ENCODE peak calls at places on chromosomes 1 and 21, in ten cellular contexts. One of them, this sample, is unnamed.

GRCh38 chr1:218425647-218426342 is 80.7 kb downstream of the TGFB2 start:
- DNase-seq in fibroblast of the aortic adventitia: peak
- DNase-seq in psoas muscle: no peak
- DNase-seq in fibroblast of mammary gland: peak
- DNase-seq in HFFc6: peak
- DNase-seq in ovary: no peak
- DNase-seq in AG09309: peak
- DNase-seq in fibroblast of villous mesenchyme: peak
- DNase-seq in GM20000: no peak
- DNase-seq in pancreas: no peak
- DNase-seq in this sample: no peak

GRCh38 chr1:197614916-197615692 is 160.2 kb downstream of the DENND1B start:
- DNase-seq in fibroblast of mammary gland: peak
- DNase-seq in ovary: no peak
- DNase-seq in fibroblast of the aortic adventitia: peak
- DNase-seq in HFFc6: peak
- DNase-seq in GM20000: no peak
- DNase-seq in fibroblast of villous mesenchyme: peak
- DNase-seq in pancreas: no peak
- DNase-seq in psoas muscle: no peak
- DNase-seq in AG09309: no peak
- DNase-seq in this sample: no peak

GRCh38 chr1:110310300-110310699 is 28.9 kb upstream of the RBM15 start:
- DNase-seq in fibroblast of villous mesenchyme: no peak
- DNase-seq in HFFc6: no peak
- DNase-seq in psoas muscle: no peak
- DNase-seq in pancreas: no peak
- DNase-seq in fibroblast of the aortic adventitia: no peak
- DNase-seq in AG09309: no peak
- DNase-seq in GM20000: no peak
- DNase-seq in fibroblast of mammary gland: no peak
- DNase-seq in ovary: no peak
- DNase-seq in this sample: no peak

GRCh38 chr1:111192643-111193519 is 7.6 kb downstream of the DENND2D start:
- DNase-seq in AG09309: no peak
- DNase-seq in psoas muscle: no peak
- DNase-seq in HFFc6: no peak
- DNase-seq in fibroblast of mammary gland: no peak
- DNase-seq in fibroblast of villous mesenchyme: peak
- DNase-seq in pancreas: no peak
- DNase-seq in GM20000: no peak
- DNase-seq in ovary: no peak
- DNase-seq in fibroblast of the aortic adventitia: peak
- DNase-seq in this sample: no peak

GRCh38 chr1:7948950-7949349 is 8.3 kb upstream of the TNFRSF9 start:
- DNase-seq in pancreas: no peak
- DNase-seq in fibroblast of the aortic adventitia: peak
- DNase-seq in GM20000: no peak
- DNase-seq in fibroblast of mammary gland: peak
- DNase-seq in ovary: no peak
- DNase-seq in fibroblast of villous mesenchyme: peak
- DNase-seq in AG09309: peak
- DNase-seq in psoas muscle: no peak
- DNase-seq in HFFc6: peak
- DNase-seq in this sample: no peak

GRCh38 chr1:150094734-150095133 is 27.2 kb downstream of the VPS45 start:
- DNase-seq in AG09309: no peak
- DNase-seq in fibroblast of the aortic adventitia: no peak
- DNase-seq in ovary: no peak
- DNase-seq in fibroblast of villous mesenchyme: no peak
- DNase-seq in GM20000: no peak
- DNase-seq in psoas muscle: no peak
- DNase-seq in pancreas: no peak
- DNase-seq in fibroblast of mammary gland: no peak
- DNase-seq in HFFc6: no peak
- DNase-seq in this sample: no peak

GRCh38 chr1:91883470-91883869 is 2.5 kb downstream of the TGFBR3 start:
- DNase-seq in fibroblast of villous mesenchyme: peak
- DNase-seq in HFFc6: peak
- DNase-seq in GM20000: peak
- DNase-seq in AG09309: no peak
- DNase-seq in fibroblast of mammary gland: peak
- DNase-seq in ovary: no peak
- DNase-seq in fibroblast of the aortic adventitia: peak
- DNase-seq in pancreas: no peak
- DNase-seq in psoas muscle: no peak
- DNase-seq in this sample: no peak

GRCh38 chr21:34116569-34116968 is 43.2 kb downstream of the MRPS6 start:
- DNase-seq in fibroblast of villous mesenchyme: no peak
- DNase-seq in fibroblast of mammary gland: no peak
- DNase-seq in AG09309: no peak
- DNase-seq in ovary: no peak
- DNase-seq in pancreas: no peak
- DNase-seq in HFFc6: no peak
- DNase-seq in GM20000: no peak
- DNase-seq in psoas muscle: no peak
- DNase-seq in fibroblast of the aortic adventitia: no peak
- DNase-seq in this sample: no peak

GRCh38 chr1:86054396-86054795 is 102.2 kb downstream of the COL24A1 start:
- DNase-seq in pancreas: no peak
- DNase-seq in fibroblast of the aortic adventitia: no peak
- DNase-seq in AG09309: no peak
- DNase-seq in GM20000: no peak
- DNase-seq in HFFc6: no peak
- DNase-seq in psoas muscle: no peak
- DNase-seq in ovary: no peak
- DNase-seq in fibroblast of mammary gland: no peak
- DNase-seq in fibroblast of villous mesenchyme: no peak
- DNase-seq in this sample: no peak

GRCh38 chr1:196535727-196536126 is 72.5 kb downstream of the KCNT2 start:
- DNase-seq in fibroblast of mammary gland: peak
- DNase-seq in ovary: no peak
- DNase-seq in fibroblast of villous mesenchyme: no peak
- DNase-seq in HFFc6: no peak
- DNase-seq in fibroblast of the aortic adventitia: peak
- DNase-seq in GM20000: no peak
- DNase-seq in psoas muscle: no peak
- DNase-seq in pancreas: no peak
- DNase-seq in AG09309: no peak
- DNase-seq in this sample: peak

DNA sequence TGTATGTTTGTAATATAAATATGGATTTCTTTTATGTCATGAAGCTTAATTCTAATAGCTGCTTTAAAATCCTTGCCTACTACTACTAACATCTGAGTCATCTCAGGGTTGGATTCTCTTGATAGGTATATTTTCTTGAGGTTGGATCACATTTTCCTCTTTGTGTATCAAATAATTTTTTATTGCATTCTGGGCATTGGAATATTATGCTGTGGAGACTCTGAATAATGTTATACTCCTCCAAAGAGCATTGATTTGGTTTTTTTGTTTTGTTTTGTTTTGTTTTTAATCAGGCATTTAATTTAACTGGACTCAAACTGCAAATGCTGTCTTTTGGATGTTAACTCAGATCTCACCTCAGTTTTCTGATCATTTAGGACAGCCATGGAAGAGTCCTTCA is 8.0 kb downstream of the DHX9 start:
- DNase-seq in ovary: no peak
- DNase-seq in pancreas: no peak
- DNase-seq in fibroblast of the aortic adventitia: no peak
- DNase-seq in AG09309: no peak
- DNase-seq in fibroblast of mammary gland: no peak
- DNase-seq in GM20000: no peak
- DNase-seq in psoas muscle: no peak
- DNase-seq in HFFc6: no peak
- DNase-seq in fibroblast of villous mesenchyme: no peak
- DNase-seq in this sample: no peak
- TF ChIP-seq CTCF in ovary: no peak
- TF ChIP-seq CTCF in pancreas: no peak
- TF ChIP-seq CTCF in fibroblast of the aortic adventitia: no peak
- TF ChIP-seq CTCF in AG09309: no peak
- TF ChIP-seq CTCF in fibroblast of mammary gland: no peak
- TF ChIP-seq CTCF in GM20000: no peak
- TF ChIP-seq CTCF in psoas muscle: no peak
- TF ChIP-seq CTCF in HFFc6: no peak
- TF ChIP-seq CTCF in fibroblast of villous mesenchyme: no peak
- TF ChIP-seq CTCF in this sample: no peak

GRCh38 chr1:3349161-3349967 is 105.1 kb upstream of the ARHGEF16 start:
- DNase-seq in GM20000: no peak
- DNase-seq in ovary: no peak
- DNase-seq in pancreas: no peak
- DNase-seq in psoas muscle: no peak
- DNase-seq in fibroblast of the aortic adventitia: peak
- DNase-seq in fibroblast of villous mesenchyme: peak
- DNase-seq in HFFc6: no peak
- DNase-seq in AG09309: no peak
- DNase-seq in fibroblast of mammary gland: no peak
- DNase-seq in this sample: no peak
- TF ChIP-seq CTCF in GM20000: no peak
- TF ChIP-seq CTCF in ovary: no peak
- TF ChIP-seq CTCF in pancreas: no peak
- TF ChIP-seq CTCF in psoas muscle: no peak
- TF ChIP-seq CTCF in fibroblast of the aortic adventitia: peak
- TF ChIP-seq CTCF in fibroblast of villous mesenchyme: peak
- TF ChIP-seq CTCF in HFFc6: peak
- TF ChIP-seq CTCF in AG09309: peak
- TF ChIP-seq CTCF in fibroblast of mammary gland: peak
- TF ChIP-seq CTCF in this sample: peak

DNA sequence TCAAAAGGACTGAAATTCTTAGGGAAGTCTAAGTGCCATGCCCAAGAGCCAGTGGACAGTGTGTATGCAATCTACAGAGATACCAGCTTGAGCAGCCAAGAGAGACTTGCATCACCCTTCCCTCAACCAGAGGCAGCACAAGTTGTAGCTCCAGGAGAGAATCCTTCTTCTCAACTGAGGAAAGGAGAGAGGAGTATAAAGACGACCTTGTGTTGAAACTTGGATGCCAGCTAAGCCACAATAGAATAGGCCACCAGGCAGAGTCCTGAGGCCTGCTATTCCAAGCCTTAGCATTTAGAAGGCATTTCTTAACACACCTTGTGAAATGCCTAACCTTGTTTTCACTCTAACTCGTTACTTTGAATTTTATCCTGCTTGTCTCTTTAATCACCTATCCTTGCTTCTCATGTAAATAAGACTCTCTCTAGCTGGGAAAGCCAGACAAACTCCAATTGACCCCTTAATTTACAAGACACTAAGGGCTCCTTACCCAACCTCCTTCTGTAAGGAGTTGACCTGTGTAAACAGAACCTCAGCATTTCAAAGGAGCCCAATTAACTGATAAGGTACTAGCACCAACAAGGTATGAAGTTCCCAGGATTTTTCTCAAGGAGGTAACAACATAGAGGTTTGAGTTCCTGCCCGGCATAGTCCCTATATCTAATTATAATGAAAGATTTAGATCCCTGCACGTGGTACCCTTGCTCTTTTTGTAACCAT is 738.8 kb downstream of the AMY1C start:
- DNase-seq in fibroblast of villous mesenchyme: no peak
- DNase-seq in HFFc6: no peak
- DNase-seq in ovary: no peak
- DNase-seq in GM20000: no peak
- DNase-seq in AG09309: no peak
- DNase-seq in psoas muscle: no peak
- DNase-seq in fibroblast of mammary gland: no peak
- DNase-seq in fibroblast of the aortic adventitia: no peak
- DNase-seq in pancreas: no peak
- DNase-seq in this sample: no peak
- TF ChIP-seq CTCF in fibroblast of villous mesenchyme: no peak
- TF ChIP-seq CTCF in HFFc6: no peak
- TF ChIP-seq CTCF in ovary: no peak
- TF ChIP-seq CTCF in GM20000: no peak
- TF ChIP-seq CTCF in AG09309: no peak
- TF ChIP-seq CTCF in psoas muscle: no peak
- TF ChIP-seq CTCF in fibroblast of mammary gland: no peak
- TF ChIP-seq CTCF in fibroblast of the aortic adventitia: no peak
- TF ChIP-seq CTCF in pancreas: no peak
- TF ChIP-seq CTCF in this sample: no peak

GRCh38 chr1:204972461-204972860 is 70.6 kb upstream of the CNTN2 start:
- DNase-seq in pancreas: no peak
- DNase-seq in fibroblast of villous mesenchyme: no peak
- DNase-seq in fibroblast of the aortic adventitia: peak
- DNase-seq in HFFc6: no peak
- DNase-seq in fibroblast of mammary gland: peak
- DNase-seq in GM20000: no peak
- DNase-seq in ovary: no peak
- DNase-seq in AG09309: no peak
- DNase-seq in psoas muscle: no peak
- DNase-seq in this sample: no peak

GRCh38 chr1:204974326-204974725 is 68.7 kb upstream of the CNTN2 start:
- DNase-seq in HFFc6: no peak
- DNase-seq in ovary: no peak
- DNase-seq in GM20000: no peak
- DNase-seq in fibroblast of the aortic adventitia: no peak
- DNase-seq in AG09309: no peak
- DNase-seq in psoas muscle: no peak
- DNase-seq in fibroblast of mammary gland: no peak
- DNase-seq in pancreas: no peak
- DNase-seq in fibroblast of villous mesenchyme: no peak
- DNase-seq in this sample: no peak

GRCh38 chr1:204970897-204971296 is 72.1 kb upstream of the CNTN2 start:
- DNase-seq in fibroblast of the aortic adventitia: no peak
- DNase-seq in pancreas: no peak
- DNase-seq in AG09309: no peak
- DNase-seq in fibroblast of mammary gland: no peak
- DNase-seq in ovary: no peak
- DNase-seq in psoas muscle: no peak
- DNase-seq in HFFc6: no peak
- DNase-seq in fibroblast of villous mesenchyme: no peak
- DNase-seq in GM20000: no peak
- DNase-seq in this sample: no peak

GRCh38 chr1:204973449-204973848 is 69.6 kb upstream of the CNTN2 start:
- DNase-seq in fibroblast of the aortic adventitia: no peak
- DNase-seq in GM20000: no peak
- DNase-seq in psoas muscle: no peak
- DNase-seq in HFFc6: no peak
- DNase-seq in AG09309: no peak
- DNase-seq in pancreas: no peak
- DNase-seq in ovary: no peak
- DNase-seq in fibroblast of mammary gland: no peak
- DNase-seq in fibroblast of villous mesenchyme: no peak
- DNase-seq in this sample: no peak

DNA sequence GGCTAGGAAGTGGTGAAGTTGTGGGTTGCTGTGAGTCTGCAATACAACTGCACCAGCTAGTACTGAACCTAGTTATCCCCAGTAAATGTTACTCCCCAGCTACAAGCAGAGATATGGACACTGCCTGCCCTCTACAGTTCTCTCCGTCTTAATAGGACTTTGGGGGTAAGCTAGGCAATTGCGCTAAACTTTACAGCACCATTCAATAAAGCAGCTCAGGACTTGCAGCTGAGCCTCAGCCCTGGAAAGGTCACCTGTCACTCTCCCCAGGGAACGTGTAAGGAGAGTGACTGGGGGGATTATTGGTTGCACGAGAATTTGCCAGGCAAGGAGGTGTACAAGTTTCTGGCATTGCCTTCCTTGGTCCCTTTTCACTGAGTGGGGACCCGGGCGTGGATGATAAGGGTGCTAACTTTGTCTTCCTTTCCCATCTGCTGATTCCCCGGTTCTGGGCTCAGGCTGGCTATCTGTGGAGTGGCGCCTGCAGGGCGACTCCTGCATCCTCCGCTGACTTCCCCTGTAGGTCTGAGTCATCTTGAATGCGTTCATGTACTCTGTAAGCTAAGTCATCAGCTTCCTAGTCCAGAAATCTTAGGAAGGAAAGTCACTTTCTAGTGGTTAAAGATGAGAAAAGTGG is 71.2 kb upstream of the CNTN2 start:
- DNase-seq in fibroblast of villous mesenchyme: peak
- DNase-seq in HFFc6: peak
- DNase-seq in fibroblast of the aortic adventitia: peak
- DNase-seq in fibroblast of mammary gland: peak
- DNase-seq in ovary: no peak
- DNase-seq in GM20000: no peak
- DNase-seq in AG09309: peak
- DNase-seq in pancreas: no peak
- DNase-seq in psoas muscle: no peak
- DNase-seq in this sample: no peak
- TF ChIP-seq CTCF in fibroblast of villous mesenchyme: no peak
- TF ChIP-seq CTCF in HFFc6: no peak
- TF ChIP-seq CTCF in fibroblast of the aortic adventitia: peak
- TF ChIP-seq CTCF in fibroblast of mammary gland: no peak
- TF ChIP-seq CTCF in ovary: no peak
- TF ChIP-seq CTCF in GM20000: no peak
- TF ChIP-seq CTCF in AG09309: no peak
- TF ChIP-seq CTCF in pancreas: no peak
- TF ChIP-seq CTCF in psoas muscle: no peak
- TF ChIP-seq CTCF in this sample: no peak

This sample was measured in osteocyte.